ENCODE peak calls at places on chromosomes 2 and 18, in nine cellular contexts. K, A, L, D, M, I, P, G and T are unnamed samples.

GRCh38 chr18:62457830-62458229 is 65.0 kb upstream of the ZCCHC2 start:
- DNase-seq in K (no peak), A (no peak), L (no peak), D (no peak), M (no peak), I (no peak), P (no peak), G (no peak), T (no peak)

GRCh38 chr2:172888704-172889103 is 153.1 kb downstream of the RAPGEF4 start:
- DNase-seq in K (no peak), A (peak; percentile 5), L (no peak), D (no peak), M (no peak), I (no peak), P (no peak), G (no peak), T (no peak)

GRCh38 chr2:74516070-74516633 is 1.9 kb downstream of the TLX2 start:
- DNase-seq in K (no peak), A (no peak), L (peak; percentile 29), D (peak; percentile 63), M (no peak), I (no peak), P (no peak), G (peak; percentile 69), T (no peak)

GRCh38 chr2:127428815-127429109 is 10.5 kb downstream of the PROC start:
- DNase-seq in K (no peak), A (no peak), L (no peak), D (no peak), M (no peak), I (no peak), P (no peak), G (no peak), T (no peak)

GRCh38 chr18:79064228-79064627 is 5.0 kb upstream of the ATP9B start:
- DNase-seq in K (no peak), A (no peak), L (no peak), D (no peak), M (no peak), I (no peak), P (no peak), G (no peak), T (no peak)

GRCh38 chr2:37377187-37377532 is 32.7 kb downstream of the QPCT start:
- DNase-seq in K (no peak), A (peak; percentile 73), L (no peak), D (no peak), M (no peak), I (no peak), P (no peak), G (no peak), T (no peak)

GRCh38 chr2:119739580-119740255 is 20.0 kb upstream of the PTPN4 start:
- DNase-seq in K (no peak), A (no peak), L (peak; percentile 40), D (no peak), M (no peak), I (no peak), P (no peak), G (no peak), T (no peak)

GRCh38 chr18:74456409-74457042 is 582 bp downstream of the DIPK1C start:
- DNase-seq in K (no peak), A (no peak), L (no peak), D (no peak), M (no peak), I (no peak), P (no peak), G (no peak), T (no peak)

GRCh38 chr2:196696423-196697073 is 57.0 kb downstream of the CCDC150 start:
- DNase-seq in K (no peak), A (peak; percentile 64), L (no peak), D (no peak), M (no peak), I (no peak), P (peak; percentile 41), G (no peak), T (peak; percentile 25)

GRCh38 chr2:203782262-203782976 is 76.0 kb downstream of the CD28 start:
- DNase-seq in K (no peak), A (peak; percentile 88), L (peak; percentile 87), D (peak; percentile 55), M (no peak), I (peak; percentile 68), P (peak; percentile 96), G (peak; percentile 65), T (peak; percentile 78)

GRCh38 chr18:79511271-79511670 is 115.5 kb downstream of the NFATC1 start:
- DNase-seq in K (peak; percentile 9), A (no peak), L (no peak), D (peak; percentile 2), M (no peak), I (no peak), P (no peak), G (no peak), T (no peak)

GRCh38 chr2:71482055-71482454 is 28.7 kb downstream of the DYSF start:
- DNase-seq in K (no peak), A (no peak), L (no peak), D (no peak), M (no peak), I (no peak), P (no peak), G (no peak), T (no peak)